ENCODE peak calls at places on chromosomes 11 and 22, in four cellular contexts. X is effector memory CD4-positive, alpha-beta T cell; J is stimulated activated CD8-positive, alpha-beta memory T cell treated with anti-CD3 and anti-CD28 coated beads, Interleukin-15, amount 100 ng/mL, for 1 hour; Y is ELR. R is an unnamed sample.

GRCh38 chr11:6570691-6571427 is 32.6 kb downstream of the RRP8 start:
- DNase-seq in X (no peak), J (no peak), Y (no peak), R (no peak)

GRCh38 chr11:120645639-120646038 is 134.1 kb downstream of the GRIK4 start:
- DNase-seq in X (no peak), J (no peak), Y (no peak), R (no peak)

GRCh38 chr11:104522650-104523049 is 358.7 kb upstream of the PDGFD start:
- DNase-seq in X (no peak), J (no peak), Y (no peak), R (no peak)

GRCh38 chr11:68838572-68838964 is 3.1 kb downstream of the CPT1A start:
- DNase-seq in X (no peak), J (no peak), Y (peak), R (no peak)

GRCh38 chr11:77152846-77153245 is 24.8 kb downstream of the MYO7A start:
- DNase-seq in X (no peak), J (no peak), Y (no peak), R (no peak)

GRCh38 chr22:39205344-39206021 is 39.3 kb downstream of the PDGFB start:
- DNase-seq in X (no peak), J (no peak), Y (peak), R (no peak)

GRCh38 chr11:100619484-100619883 is 67.6 kb upstream of the ARHGAP42 start:
- DNase-seq in X (no peak), J (no peak), Y (peak), R (no peak)

GRCh38 chr11:128189823-128190222 is 397.5 kb downstream of the ETS1 start:
- DNase-seq in X (no peak), J (no peak), Y (no peak), R (no peak)

GRCh38 chr22:47299879-47300697 is 537.6 kb downstream of the TBC1D22A start:
- DNase-seq in X (no peak), J (no peak), Y (no peak), R (no peak)

GRCh38 chr22:20324139-20324516 is 4.3 kb upstream of the DGCR6L start:
- DNase-seq in X (no peak), J (no peak), Y (peak), R (no peak)

GRCh38 chr22:33385611-33386010 is 327.4 kb upstream of the SYN3 start:
- DNase-seq in X (no peak), J (no peak), Y (no peak), R (no peak)

GRCh38 chr22:29190915-29191314 is 14.8 kb upstream of the EMID1 start:
- DNase-seq in X (no peak), J (no peak), Y (no peak), R (no peak)

GRCh38 chr11:133930767-133931448 is 25.9 kb downstream of the IGSF9B start:
- DNase-seq in X (no peak), J (no peak), Y (peak), R (no peak)

GRCh38 chr11:80727315-80727714 is 1286.5 kb upstream of the TENM4 start:
- DNase-seq in X (no peak), J (no peak), Y (no peak), R (no peak)

R was measured in effector CD4-positive, alpha-beta T cell.